ENCODE peak calls at places on chromosome 5, in ten cellular contexts. One of them, this sample, is unnamed.

GRCh38 chr5:29949301-29949872 is 1244.1 kb upstream of the CDH6 start:
- DNase-seq in heart left ventricle: no peak
- DNase-seq in Caco-2: no peak
- DNase-seq in PC-3: no peak
- DNase-seq in NT2/D1: no peak
- DNase-seq in A549: no peak
- DNase-seq in OCI-LY7: no peak
- DNase-seq in heart right ventricle: no peak
- DNase-seq in fibroblast of lung: no peak
- DNase-seq in CD8-positive, alpha-beta T cell: no peak
- DNase-seq in this sample: no peak

GRCh38 chr5:81313686-81314085 is 12.3 kb downstream of the ZCCHC9 start:
- DNase-seq in heart left ventricle: no peak
- DNase-seq in Caco-2: no peak
- DNase-seq in PC-3: no peak
- DNase-seq in NT2/D1: no peak
- DNase-seq in A549: no peak
- DNase-seq in OCI-LY7: no peak
- DNase-seq in heart right ventricle: no peak
- DNase-seq in fibroblast of lung: no peak
- DNase-seq in CD8-positive, alpha-beta T cell: no peak
- DNase-seq in this sample: no peak

GRCh38 chr5:75054110-75054930 is 2.0 kb upstream of the GCNT4 start:
- DNase-seq in heart left ventricle: no peak
- DNase-seq in Caco-2: peak; percentile 53
- DNase-seq in PC-3: no peak
- DNase-seq in NT2/D1: peak; percentile 62
- DNase-seq in A549: no peak
- DNase-seq in OCI-LY7: no peak
- DNase-seq in heart right ventricle: peak; percentile 13
- DNase-seq in fibroblast of lung: peak; percentile 50
- DNase-seq in CD8-positive, alpha-beta T cell: no peak
- DNase-seq in this sample: peak; percentile 44

GRCh38 chr5:128338649-128339048 is 199.4 kb downstream of the FBN2 start:
- DNase-seq in heart left ventricle: no peak
- DNase-seq in Caco-2: no peak
- DNase-seq in PC-3: no peak
- DNase-seq in NT2/D1: no peak
- DNase-seq in A549: no peak
- DNase-seq in OCI-LY7: no peak
- DNase-seq in heart right ventricle: peak; percentile 27
- DNase-seq in fibroblast of lung: no peak
- DNase-seq in CD8-positive, alpha-beta T cell: no peak
- DNase-seq in this sample: no peak

GRCh38 chr5:99032234-99033013 is 103.6 kb upstream of the CHD1 start:
- DNase-seq in heart left ventricle: no peak
- DNase-seq in Caco-2: peak; percentile 70
- DNase-seq in PC-3: peak; percentile 91
- DNase-seq in NT2/D1: peak; percentile 38
- DNase-seq in A549: peak; percentile 76
- DNase-seq in OCI-LY7: peak; percentile 56
- DNase-seq in heart right ventricle: no peak
- DNase-seq in fibroblast of lung: peak; percentile 91
- DNase-seq in CD8-positive, alpha-beta T cell: peak; percentile 22
- DNase-seq in this sample: peak; percentile 55

GRCh38 chr5:145931718-145932117 is 4.7 kb upstream of the SH3RF2 start:
- DNase-seq in heart left ventricle: no peak
- DNase-seq in Caco-2: no peak
- DNase-seq in PC-3: peak; percentile 11
- DNase-seq in NT2/D1: no peak
- DNase-seq in A549: no peak
- DNase-seq in OCI-LY7: no peak
- DNase-seq in heart right ventricle: no peak
- DNase-seq in fibroblast of lung: no peak
- DNase-seq in CD8-positive, alpha-beta T cell: no peak
- DNase-seq in this sample: no peak

GRCh38 chr5:41925555-41925946 is 470 bp downstream of the FBXO4 start:
- DNase-seq in heart left ventricle: no peak
- DNase-seq in Caco-2: peak; percentile 43
- DNase-seq in PC-3: peak; percentile 58
- DNase-seq in NT2/D1: no peak
- DNase-seq in A549: peak; percentile 36
- DNase-seq in OCI-LY7: no peak
- DNase-seq in heart right ventricle: no peak
- DNase-seq in fibroblast of lung: peak; percentile 42
- DNase-seq in CD8-positive, alpha-beta T cell: peak; percentile 28
- DNase-seq in this sample: no peak

GRCh38 chr5:148458036-148458888 is 74.5 kb downstream of the FBXO38 start:
- DNase-seq in heart left ventricle: no peak
- DNase-seq in Caco-2: no peak
- DNase-seq in PC-3: no peak
- DNase-seq in NT2/D1: no peak
- DNase-seq in A549: no peak
- DNase-seq in OCI-LY7: no peak
- DNase-seq in heart right ventricle: no peak
- DNase-seq in fibroblast of lung: no peak
- DNase-seq in CD8-positive, alpha-beta T cell: no peak
- DNase-seq in this sample: no peak

GRCh38 chr5:127951791-127952190 is 131.8 kb upstream of the SLC12A2 start:
- DNase-seq in heart left ventricle: no peak
- DNase-seq in Caco-2: no peak
- DNase-seq in PC-3: no peak
- DNase-seq in NT2/D1: no peak
- DNase-seq in A549: no peak
- DNase-seq in OCI-LY7: no peak
- DNase-seq in heart right ventricle: no peak
- DNase-seq in fibroblast of lung: no peak
- DNase-seq in CD8-positive, alpha-beta T cell: no peak
- DNase-seq in this sample: no peak

GRCh38 chr5:147382776-147383175 is 127.1 kb downstream of the DPYSL3 start:
- DNase-seq in heart left ventricle: peak; percentile 31
- DNase-seq in Caco-2: no peak
- DNase-seq in PC-3: no peak
- DNase-seq in NT2/D1: no peak
- DNase-seq in A549: no peak
- DNase-seq in OCI-LY7: no peak
- DNase-seq in heart right ventricle: no peak
- DNase-seq in fibroblast of lung: no peak
- DNase-seq in CD8-positive, alpha-beta T cell: no peak
- DNase-seq in this sample: no peak

GRCh38 chr5:57298985-57299491 is 125.2 kb downstream of the GPBP1 start:
- DNase-seq in heart left ventricle: no peak
- DNase-seq in Caco-2: no peak
- DNase-seq in PC-3: peak; percentile 82
- DNase-seq in NT2/D1: peak; percentile 42
- DNase-seq in A549: peak; percentile 79
- DNase-seq in OCI-LY7: peak; percentile 68
- DNase-seq in heart right ventricle: no peak
- DNase-seq in fibroblast of lung: peak; percentile 90
- DNase-seq in CD8-positive, alpha-beta T cell: peak; percentile 25
- DNase-seq in this sample: no peak

DNA sequence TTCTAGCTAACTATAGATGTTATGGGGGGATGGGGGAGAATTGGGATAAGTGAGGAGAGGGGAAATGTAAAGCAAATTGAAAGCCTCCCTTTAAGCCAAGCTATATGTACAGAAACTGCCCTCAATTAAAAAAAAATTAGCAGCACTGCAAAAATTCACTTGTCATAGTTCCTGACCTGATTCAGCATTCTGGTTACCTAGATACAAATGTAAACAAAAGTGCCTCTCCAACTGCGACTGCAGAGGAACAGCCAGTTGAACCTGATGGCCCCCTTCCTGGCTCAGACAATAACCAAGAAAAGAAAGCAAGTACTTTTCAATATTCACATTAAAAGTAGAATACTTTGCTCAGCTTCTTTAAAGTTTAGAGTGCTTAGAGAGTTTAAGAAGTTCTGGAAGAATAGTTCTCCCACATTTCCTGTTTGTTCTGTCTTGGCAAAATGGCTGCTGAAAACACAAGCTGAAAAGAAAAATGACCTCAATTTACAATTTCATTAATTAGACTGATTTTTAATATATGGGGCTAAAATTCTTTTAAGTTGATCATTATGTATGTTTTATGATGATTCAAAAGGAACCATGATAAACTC is 1.5 kb downstream of the FAM81B start:
- DNase-seq in heart left ventricle: no peak
- DNase-seq in Caco-2: no peak
- DNase-seq in PC-3: peak; percentile 39
- DNase-seq in NT2/D1: peak; percentile 50
- DNase-seq in A549: peak; percentile 20
- DNase-seq in OCI-LY7: no peak
- DNase-seq in heart right ventricle: no peak
- DNase-seq in fibroblast of lung: no peak
- DNase-seq in CD8-positive, alpha-beta T cell: no peak
- DNase-seq in this sample: no peak
- H3K4me1 ChIP-seq in heart left ventricle: no peaks in the 10 kb centered on the region
- H3K4me1 ChIP-seq in Caco-2: no peaks in the 10 kb centered on the region
- H3K4me1 ChIP-seq in PC-3: no peaks in the 10 kb centered on the region
- H3K4me1 ChIP-seq in NT2/D1: no peaks in the 10 kb centered on the region
- H3K4me1 ChIP-seq in A549: no peaks in the 10 kb centered on the region
- H3K4me1 ChIP-seq in OCI-LY7: no peaks in the 10 kb centered on the region
- H3K4me1 ChIP-seq in heart right ventricle: no peaks in the 10 kb centered on the region
- H3K4me1 ChIP-seq in fibroblast of lung: no peaks in the 10 kb centered on the region
- H3K4me1 ChIP-seq in CD8-positive, alpha-beta T cell: no peaks in the 10 kb centered on the region
- H3K4me1 ChIP-seq in this sample: no peaks in the 10 kb centered on the region

GRCh38 chr5:138843789-138844461 is 31.2 kb downstream of the LRRTM2 start:
- DNase-seq in heart left ventricle: no peak
- DNase-seq in Caco-2: no peak
- DNase-seq in PC-3: no peak
- DNase-seq in NT2/D1: no peak
- DNase-seq in A549: no peak
- DNase-seq in OCI-LY7: no peak
- DNase-seq in heart right ventricle: no peak
- DNase-seq in fibroblast of lung: peak; percentile 78
- DNase-seq in CD8-positive, alpha-beta T cell: no peak
- DNase-seq in this sample: no peak
- H3K4me3 ChIP-seq in heart left ventricle: no peak overlapping the region
- H3K4me3 ChIP-seq in Caco-2: no peak overlapping the region
- H3K4me3 ChIP-seq in PC-3: no peak overlapping the region
- H3K4me3 ChIP-seq in NT2/D1: no peak overlapping the region
- H3K4me3 ChIP-seq in A549: no peak overlapping the region
- H3K4me3 ChIP-seq in OCI-LY7: no peak overlapping the region
- H3K4me3 ChIP-seq in heart right ventricle: no peak overlapping the region
- H3K4me3 ChIP-seq in fibroblast of lung: no peak overlapping the region
- H3K4me3 ChIP-seq in CD8-positive, alpha-beta T cell: no peak overlapping the region
- H3K4me3 ChIP-seq in this sample: no peak overlapping the region

DNA sequence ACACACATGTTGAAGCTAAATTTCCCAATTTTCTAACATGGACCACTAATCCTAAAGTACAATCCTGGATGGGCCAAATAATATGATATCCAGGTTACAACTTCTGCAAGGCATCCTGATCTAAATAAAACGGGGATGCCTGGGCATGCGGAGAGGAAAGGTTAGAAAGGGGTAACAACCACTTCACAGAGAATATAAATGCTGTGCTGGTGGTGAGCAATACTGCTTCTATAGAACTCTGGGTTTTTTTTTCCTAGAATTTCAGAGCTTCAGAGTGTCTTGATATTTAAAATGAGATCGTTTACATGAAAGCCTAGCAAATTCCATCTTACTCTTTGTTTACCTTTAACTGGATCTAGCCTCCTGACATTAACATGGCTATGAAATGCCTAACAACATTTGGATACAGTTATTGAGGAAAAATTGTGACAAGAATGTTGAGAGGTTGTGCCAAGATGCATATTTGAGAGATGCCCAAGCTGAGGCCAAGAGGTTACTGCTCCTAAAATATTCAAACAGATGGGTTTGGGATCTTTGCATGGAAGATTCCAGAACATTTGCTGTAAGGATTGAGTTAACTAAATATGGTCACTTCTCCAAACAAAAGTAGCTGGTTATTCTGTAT is 22.4 kb downstream of the TNFAIP8 start:
- DNase-seq in heart left ventricle: no peak
- DNase-seq in Caco-2: no peak
- DNase-seq in PC-3: no peak
- DNase-seq in NT2/D1: no peak
- DNase-seq in A549: no peak
- DNase-seq in OCI-LY7: no peak
- DNase-seq in heart right ventricle: no peak
- DNase-seq in fibroblast of lung: peak; percentile 56
- DNase-seq in CD8-positive, alpha-beta T cell: no peak
- DNase-seq in this sample: no peak
- H3K4me1 ChIP-seq in heart left ventricle: no peaks in the 10 kb centered on the region
- H3K4me1 ChIP-seq in Caco-2: peaks cover 26% of the 10 kb centered on the region
- H3K4me1 ChIP-seq in PC-3: no peaks in the 10 kb centered on the region
- H3K4me1 ChIP-seq in NT2/D1: no peaks in the 10 kb centered on the region
- H3K4me1 ChIP-seq in A549: no peaks in the 10 kb centered on the region
- H3K4me1 ChIP-seq in OCI-LY7: peaks cover 2% of the 10 kb centered on the region
- H3K4me1 ChIP-seq in heart right ventricle: no peaks in the 10 kb centered on the region
- H3K4me1 ChIP-seq in fibroblast of lung: peaks cover 2% of the 10 kb centered on the region
- H3K4me1 ChIP-seq in CD8-positive, alpha-beta T cell: peaks cover 35% of the 10 kb centered on the region
- H3K4me1 ChIP-seq in this sample: no peaks in the 10 kb centered on the region

GRCh38 chr5:122076669-122077450 is 1.2 kb downstream of the LOX start:
- DNase-seq in heart left ventricle: peak; percentile 75
- DNase-seq in Caco-2: peak; percentile 88
- DNase-seq in PC-3: peak; percentile 62
- DNase-seq in NT2/D1: peak; percentile 44
- DNase-seq in A549: peak; percentile 73
- DNase-seq in OCI-LY7: no peak
- DNase-seq in heart right ventricle: peak; percentile 70
- DNase-seq in fibroblast of lung: peak; percentile 77
- DNase-seq in CD8-positive, alpha-beta T cell: no peak
- DNase-seq in this sample: peak; percentile 83

GRCh38 chr5:122076023-122076422 is 2.0 kb downstream of the LOX start:
- DNase-seq in heart left ventricle: no peak
- DNase-seq in Caco-2: no peak
- DNase-seq in PC-3: no peak
- DNase-seq in NT2/D1: no peak
- DNase-seq in A549: no peak
- DNase-seq in OCI-LY7: no peak
- DNase-seq in heart right ventricle: no peak
- DNase-seq in fibroblast of lung: peak; percentile 62
- DNase-seq in CD8-positive, alpha-beta T cell: no peak
- DNase-seq in this sample: no peak

GRCh38 chr5:122073023-122073422 is 5.0 kb downstream of the LOX start:
- DNase-seq in heart left ventricle: no peak
- DNase-seq in Caco-2: no peak
- DNase-seq in PC-3: no peak
- DNase-seq in NT2/D1: no peak
- DNase-seq in A549: no peak
- DNase-seq in OCI-LY7: no peak
- DNase-seq in heart right ventricle: no peak
- DNase-seq in fibroblast of lung: no peak
- DNase-seq in CD8-positive, alpha-beta T cell: no peak
- DNase-seq in this sample: no peak

GRCh38 chr5:122077451-122078115 is 476 bp downstream of the LOX start:
- DNase-seq in heart left ventricle: peak; percentile 68
- DNase-seq in Caco-2: peak; percentile 36
- DNase-seq in PC-3: peak; percentile 3
- DNase-seq in NT2/D1: no peak
- DNase-seq in A549: peak; percentile 4
- DNase-seq in OCI-LY7: no peak
- DNase-seq in heart right ventricle: peak; percentile 18
- DNase-seq in fibroblast of lung: no peak
- DNase-seq in CD8-positive, alpha-beta T cell: no peak
- DNase-seq in this sample: peak; percentile 38

DNA sequence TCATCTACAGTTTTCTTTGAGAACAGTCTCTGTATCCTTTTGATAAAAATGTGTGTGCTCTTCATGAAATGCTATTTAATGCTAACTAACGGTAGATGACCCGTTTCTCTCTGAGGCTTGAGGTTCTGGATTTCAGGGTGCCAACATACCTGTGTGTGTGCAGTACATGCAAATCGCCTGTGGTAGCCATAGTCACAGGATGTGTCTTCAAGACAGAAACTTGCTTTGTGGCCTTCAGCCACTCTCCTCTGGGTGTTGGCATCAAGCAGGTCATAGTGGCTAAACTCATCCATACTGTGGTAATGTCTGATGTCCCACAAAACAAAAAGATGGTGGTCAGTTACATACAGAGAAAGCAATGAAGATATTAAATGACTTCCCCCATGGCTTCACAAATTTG is 4.2 kb downstream of the LOX start:
- DNase-seq in heart left ventricle: no peak
- DNase-seq in Caco-2: no peak
- DNase-seq in PC-3: no peak
- DNase-seq in NT2/D1: no peak
- DNase-seq in A549: no peak
- DNase-seq in OCI-LY7: no peak
- DNase-seq in heart right ventricle: no peak
- DNase-seq in fibroblast of lung: no peak
- DNase-seq in CD8-positive, alpha-beta T cell: no peak
- DNase-seq in this sample: no peak
- H3K4me3 ChIP-seq in heart left ventricle: no peak overlapping the region
- H3K4me3 ChIP-seq in Caco-2: no peak overlapping the region
- H3K4me3 ChIP-seq in PC-3: no peak overlapping the region
- H3K4me3 ChIP-seq in NT2/D1: no peak overlapping the region
- H3K4me3 ChIP-seq in A549: no peak overlapping the region
- H3K4me3 ChIP-seq in OCI-LY7: no peak overlapping the region
- H3K4me3 ChIP-seq in heart right ventricle: no peak overlapping the region
- H3K4me3 ChIP-seq in fibroblast of lung: peak overlapping the region; percentile 12
- H3K4me3 ChIP-seq in CD8-positive, alpha-beta T cell: no peak overlapping the region
- H3K4me3 ChIP-seq in this sample: no peak overlapping the region

This sample was measured in mucosa of descending colon.